ENCODE peak calls at places on chromosomes 6 and 20, in four cellular contexts. B, C, S and J are unnamed samples.

GRCh38 chr6:119428647-119429046 is 79.1 kb upstream of the MAN1A1 start:
- DNase-seq in B (no peak), C (no peak), S (no peak), J (no peak)

GRCh38 chr6:144758602-144759001 is 473.5 kb downstream of the UTRN start:
- DNase-seq in B (peak), C (no peak), S (no peak), J (no peak)

GRCh38 chr20:52150440-52151258 is 40.9 kb downstream of the ZFP64 start:
- DNase-seq in B (peak), C (peak), S (peak), J (peak)

GRCh38 chr6:2990179-2990931 is 9.3 kb upstream of the NQO2 start:
- DNase-seq in B (no peak), C (no peak), S (peak), J (peak)

GRCh38 chr6:142015011-142015410 is 117.7 kb upstream of the GJE1 start:
- DNase-seq in B (no peak), C (no peak), S (no peak), J (no peak)

GRCh38 chr6:126682440-126682839 is 342.5 kb downstream of the CENPW start:
- DNase-seq in B (no peak), C (no peak), S (no peak), J (peak)

GRCh38 chr6:125481056-125481455 is 179.3 kb upstream of the HDDC2 start:
- DNase-seq in B (no peak), C (no peak), S (no peak), J (no peak)

GRCh38 chr6:26595669-26596269 is 984 bp upstream of the ABT1 start:
- DNase-seq in B (peak), C (no peak), S (peak), J (peak)

GRCh38 chr20:23629017-23629541 is 8.7 kb downstream of the CST3 start:
- DNase-seq in B (peak), C (no peak), S (no peak), J (no peak)

GRCh38 chr6:42845327-42845694 is 34.1 kb upstream of the RPL7L1 start:
- DNase-seq in B (no peak), C (no peak), S (no peak), J (no peak)

GRCh38 chr20:54061106-54061881 is 9.1 kb downstream of the BCAS1 start:
- DNase-seq in B (no peak), C (no peak), S (no peak), J (no peak)

GRCh38 chr6:94052754-94053153 is 633.4 kb upstream of the EPHA7 start:
- DNase-seq in B (peak), C (no peak), S (no peak), J (no peak)

GRCh38 chr6:107587402-107587801 is 97.5 kb downstream of the SOBP start:
- DNase-seq in B (no peak), C (no peak), S (no peak), J (no peak)

GRCh38 chr6:45922728-45923351 is 92.8 kb downstream of the CLIC5 start:
- DNase-seq in B (peak), C (no peak), S (peak), J (peak)

GRCh38 chr6:292506-293184 is 358 bp downstream of the DUSP22 start:
- DNase-seq in B (peak), C (peak), S (peak), J (peak)

GRCh38 chr20:10611357-10611756 is 62.4 kb downstream of the JAG1 start:
- DNase-seq in B (peak), C (no peak), S (peak), J (peak)

GRCh38 chr20:25233016-25233772 is 14.7 kb upstream of the PYGB start:
- DNase-seq in B (peak), C (no peak), S (no peak), J (no peak)

GRCh38 chr6:138287144-138287955 is 69.1 kb upstream of the PBOV1 start:
- DNase-seq in B (peak), C (no peak), S (peak), J (peak)

GRCh38 chr20:20083796-20084195 is 31.5 kb downstream of the CFAP61 start:
- DNase-seq in B (peak), C (peak), S (no peak), J (peak)

GRCh38 chr20:57629976-57630525 is 9.8 kb upstream of the ZBP1 start:
- DNase-seq in B (no peak), C (no peak), S (no peak), J (no peak)

GRCh38 chr20:44010162-44010704 is 95.6 kb downstream of the TOX2 start:
- DNase-seq in B (no peak), C (no peak), S (peak), J (peak)

DNA sequence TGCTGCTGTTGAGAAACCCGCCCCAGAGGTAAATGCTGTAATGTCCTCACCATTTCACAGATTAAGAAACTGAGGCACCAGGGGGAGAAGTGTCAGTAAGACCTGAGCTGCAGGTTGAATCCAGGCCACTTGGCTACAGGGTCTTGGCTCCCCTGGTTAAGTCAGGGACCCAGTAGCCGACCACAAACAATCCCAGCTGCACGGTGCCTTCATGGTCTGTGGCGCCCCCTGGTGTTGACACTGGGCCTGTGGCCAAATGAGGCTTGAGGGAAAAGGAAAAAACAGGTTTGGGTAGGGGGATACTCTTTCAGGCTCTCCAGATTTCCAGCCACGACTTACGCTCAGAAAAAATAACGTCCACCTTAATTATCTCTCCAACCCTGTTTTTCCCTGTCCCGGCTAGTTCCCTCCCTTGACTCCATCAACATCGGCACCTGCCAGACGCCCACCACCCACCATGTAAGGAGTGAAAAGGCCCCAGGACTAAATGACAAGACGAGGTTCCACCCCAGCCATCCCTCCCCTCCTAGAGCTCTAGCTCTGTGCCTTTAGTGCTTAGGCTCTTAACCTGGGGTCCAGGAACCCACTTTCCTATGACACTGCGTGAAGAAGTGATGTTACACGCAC is 47.7 kb upstream of the POLR1H start:
- DNase-seq in B (no peak), C (no peak), S (peak), J (peak)
- TF ChIP-seq MYC in B (no peak), C (no peak), S (no peak), J (no peak)

DNA sequence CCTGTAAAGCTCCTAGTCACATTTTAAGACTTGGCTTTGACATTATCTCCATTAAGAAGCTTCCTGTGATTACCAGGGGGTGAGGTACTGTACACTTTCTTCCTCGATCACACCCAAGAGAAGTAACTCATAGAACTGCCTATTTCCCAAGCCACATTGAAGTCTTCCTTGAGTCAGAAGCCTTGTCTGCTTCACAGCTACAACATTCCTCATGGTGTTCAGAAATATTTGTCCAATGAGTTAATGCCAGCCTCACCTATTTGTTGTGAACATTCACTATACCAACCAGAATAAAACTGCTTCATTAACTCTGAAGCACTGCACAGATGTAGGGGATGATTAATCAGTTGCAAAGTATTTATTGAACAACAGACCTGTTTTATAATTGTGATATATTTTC is 622.3 kb downstream of the PTPRT start:
- DNase-seq in B (no peak), C (no peak), S (no peak), J (no peak)
- TF ChIP-seq CTCF in B (no peak), C (no peak), S (no peak), J (no peak)

GRCh38 chr6:158815915-158816314 is 3.3 kb downstream of the EZR start:
- DNase-seq in B (no peak), C (no peak), S (no peak), J (no peak)
- H3K4me3 ChIP-seq in B (peak), C (peak), S (no peak), J (peak)

GRCh38 chr6:80440496-80441160 is 334.2 kb downstream of the BCKDHB start:
- DNase-seq in B (no peak), C (no peak), S (no peak), J (no peak)

GRCh38 chr6:80437186-80437585 is 330.7 kb downstream of the BCKDHB start:
- DNase-seq in B (no peak), C (no peak), S (no peak), J (no peak)

GRCh38 chr6:80439721-80440488 is 333.4 kb downstream of the BCKDHB start:
- DNase-seq in B (no peak), C (no peak), S (no peak), J (no peak)

GRCh38 chr6:80436663-80437062 is 330.2 kb downstream of the BCKDHB start:
- DNase-seq in B (no peak), C (no peak), S (no peak), J (no peak)

GRCh38 chr6:80438728-80439127 is 332.3 kb downstream of the BCKDHB start:
- DNase-seq in B (peak), C (no peak), S (no peak), J (no peak)
- TF ChIP-seq MYC in B (no peak), C (no peak), S (no peak), J (no peak)

DNA sequence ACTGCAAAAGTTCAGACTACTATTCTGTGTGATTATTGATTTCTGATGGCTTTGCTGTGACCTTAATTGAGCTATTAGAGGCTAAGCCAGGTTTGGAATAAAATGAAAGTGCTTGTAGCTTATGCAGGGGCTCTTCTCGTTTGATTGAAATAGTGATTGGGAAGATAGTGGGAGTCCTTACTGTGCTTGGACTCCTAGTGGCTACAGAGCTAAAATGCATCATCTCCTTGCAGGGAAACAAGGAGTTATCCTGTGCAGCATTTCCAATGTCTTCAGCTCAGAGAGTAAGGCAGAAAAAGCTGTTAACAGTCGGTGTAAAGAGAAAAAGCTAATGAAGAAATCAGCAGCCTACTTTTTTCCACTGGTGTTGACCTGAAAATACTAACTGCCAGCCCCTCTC is 173.5 kb downstream of the SLC35F1 start:
- DNase-seq in B (no peak), C (no peak), S (no peak), J (no peak)
- TF ChIP-seq CTCF in B (no peak), C (no peak), S (no peak), J (no peak)

DNA sequence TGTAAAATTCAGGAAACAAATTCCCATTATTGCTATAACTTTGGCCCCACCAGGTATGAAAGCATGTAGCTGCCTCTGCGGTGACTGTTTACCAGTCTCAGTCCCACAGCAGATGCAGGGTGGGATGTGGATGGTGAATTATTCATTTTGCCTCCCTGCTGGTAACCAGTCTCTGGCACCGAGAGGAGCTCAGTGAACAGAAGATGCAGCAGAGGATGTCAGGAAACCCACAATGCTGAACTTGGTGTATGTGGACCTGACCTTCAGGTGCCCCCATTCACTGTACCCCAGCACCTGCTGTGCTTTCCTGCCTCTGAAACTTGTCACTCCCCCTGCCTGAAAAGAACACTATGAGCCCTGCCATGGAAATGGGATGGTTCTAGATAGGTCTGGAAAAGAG is 8.9 kb upstream of the METTL24 start:
- DNase-seq in B (no peak), C (no peak), S (no peak), J (no peak)
- H3K4me3 ChIP-seq in B (no peak), C (no peak), S (no peak), J (no peak)

DNA sequence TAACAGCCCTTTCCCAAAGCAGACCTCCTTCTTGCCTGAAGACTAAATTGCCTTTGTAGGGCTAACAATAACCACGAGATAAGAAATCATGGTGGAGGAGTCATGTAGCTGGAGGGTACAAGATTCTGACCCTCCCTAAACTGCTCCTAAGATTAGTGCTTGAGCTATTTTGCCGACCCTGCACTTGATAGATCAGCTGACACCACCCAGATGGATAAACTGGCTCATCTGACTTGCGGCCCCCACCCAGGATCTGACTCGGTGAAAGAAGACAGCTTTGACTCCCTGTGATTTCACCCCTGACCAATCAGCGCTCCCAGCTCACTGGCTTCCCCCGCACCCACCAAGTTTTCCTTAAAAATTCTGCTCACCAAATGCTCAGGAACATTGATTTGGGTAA is 57.6 kb upstream of the UNC93A start:
- DNase-seq in B (no peak), C (no peak), S (no peak), J (no peak)
- TF ChIP-seq MYC in B (no peak), C (no peak), S (no peak), J (no peak)

GRCh38 chr20:47160240-47160639 is 196.3 kb downstream of the ZMYND8 start:
- DNase-seq in B (no peak), C (no peak), S (no peak), J (no peak)
- TF ChIP-seq CTCF in B (no peak), C (no peak), S (no peak), J (no peak)

GRCh38 chr6:52595000-52595795 is 18.3 kb upstream of the TRAM2 start:
- DNase-seq in B (no peak), C (peak), S (no peak), J (peak)
- H3K4me3 ChIP-seq in B (no peak), C (no peak), S (no peak), J (no peak)

GRCh38 chr6:4395386-4395785 is 260.0 kb upstream of the ECI2 start:
- DNase-seq in B (no peak), C (no peak), S (no peak), J (no peak)
- TF ChIP-seq MYC in B (no peak), C (no peak), S (no peak), J (no peak)